ENCODE peak calls at places on chromosomes 16 and 17, in four cellular contexts. One of them, this sample, is unnamed.

GRCh38 chr17:71163121-71163812 is 957.6 kb upstream of the SOX9 start:
- DNase-seq in K562: no peak
- DNase-seq in IMR-90: peak; percentile 41
- DNase-seq in keratinocyte: no peak
- DNase-seq in this sample: no peak

GRCh38 chr16:86578056-86578455 is 293 bp upstream of the FOXL1 start:
- DNase-seq in K562: no peak
- DNase-seq in keratinocyte: no peak
- DNase-seq in IMR-90: peak; percentile 99
- DNase-seq in this sample: peak; percentile 43

GRCh38 chr17:4940625-4941021 is 555 bp downstream of the RNF167 start:
- DNase-seq in IMR-90: no peak
- DNase-seq in keratinocyte: no peak
- DNase-seq in K562: no peak
- DNase-seq in this sample: no peak

GRCh38 chr16:56116577-56116964 is 74.7 kb upstream of the GNAO1 start:
- DNase-seq in keratinocyte: no peak
- DNase-seq in IMR-90: no peak
- DNase-seq in K562: no peak
- DNase-seq in this sample: no peak

GRCh38 chr17:27430882-27431491 is 25.3 kb upstream of the KSR1 start:
- DNase-seq in IMR-90: peak; percentile 51
- DNase-seq in K562: peak; percentile 29
- DNase-seq in keratinocyte: no peak
- DNase-seq in this sample: peak; percentile 74

GRCh38 chr17:27756467-27757371 is 43.6 kb downstream of the NOS2 start:
- DNase-seq in K562: peak; percentile 47
- DNase-seq in keratinocyte: no peak
- DNase-seq in IMR-90: peak; percentile 30
- DNase-seq in this sample: peak; percentile 52

GRCh38 chr17:73278465-73279453 is 17.1 kb upstream of the CPSF4L start:
- DNase-seq in keratinocyte: no peak
- DNase-seq in IMR-90: no peak
- DNase-seq in K562: no peak
- DNase-seq in this sample: peak; percentile 60

GRCh38 chr16:30896890-30897730 is 696 bp downstream of the CTF1 start:
- DNase-seq in keratinocyte: peak; percentile 48
- DNase-seq in K562: peak; percentile 78
- DNase-seq in IMR-90: peak; percentile 87
- DNase-seq in this sample: peak; percentile 86

GRCh38 chr16:70651524-70651923 is 5.2 kb downstream of the IL34 start:
- DNase-seq in keratinocyte: no peak
- DNase-seq in IMR-90: peak; percentile 38
- DNase-seq in K562: no peak
- DNase-seq in this sample: no peak

GRCh38 chr17:2174471-2175293 is 119.8 kb downstream of the HIC1 start:
- DNase-seq in K562: no peak
- DNase-seq in keratinocyte: no peak
- DNase-seq in IMR-90: peak; percentile 99
- DNase-seq in this sample: peak; percentile 98

GRCh38 chr17:82217530-82218204 is 5.0 kb upstream of the CCDC57 start:
- DNase-seq in keratinocyte: no peak
- DNase-seq in K562: peak; percentile 76
- DNase-seq in IMR-90: peak; percentile 90
- DNase-seq in this sample: peak; percentile 79

GRCh38 chr16:85881436-85881835 is 17.5 kb upstream of the IRF8 start:
- DNase-seq in K562: no peak
- DNase-seq in IMR-90: no peak
- DNase-seq in keratinocyte: no peak
- DNase-seq in this sample: no peak

GRCh38 chr17:14052886-14053615 is 16.3 kb upstream of the COX10 start:
- DNase-seq in IMR-90: no peak
- DNase-seq in K562: no peak
- DNase-seq in keratinocyte: no peak
- DNase-seq in this sample: no peak

GRCh38 chr17:81000089-81000630 is 8.5 kb downstream of the CHMP6 start:
- DNase-seq in keratinocyte: no peak
- DNase-seq in K562: no peak
- DNase-seq in IMR-90: no peak
- DNase-seq in this sample: no peak

GRCh38 chr17:50976951-50977472 is 110.9 kb upstream of the TOB1 start:
- DNase-seq in IMR-90: no peak
- DNase-seq in K562: no peak
- DNase-seq in keratinocyte: no peak
- DNase-seq in this sample: peak; percentile 46

GRCh38 chr16:77376358-77376757 is 58.5 kb downstream of the ADAMTS18 start:
- DNase-seq in keratinocyte: no peak
- DNase-seq in K562: no peak
- DNase-seq in IMR-90: no peak
- DNase-seq in this sample: no peak

GRCh38 chr17:33012522-33013033 is 20.9 kb downstream of the SPACA3 start:
- DNase-seq in IMR-90: peak; percentile 98
- DNase-seq in K562: peak; percentile 39
- DNase-seq in keratinocyte: peak; percentile 46
- DNase-seq in this sample: no peak

GRCh38 chr17:15493031-15493750 is 25.8 kb upstream of the CDRT4 start:
- DNase-seq in keratinocyte: no peak
- DNase-seq in IMR-90: no peak
- DNase-seq in K562: no peak
- DNase-seq in this sample: no peak

GRCh38 chr17:8312726-8313600 is 2.9 kb downstream of the ARHGEF15 start:
- DNase-seq in K562: no peak
- DNase-seq in keratinocyte: no peak
- DNase-seq in IMR-90: no peak
- DNase-seq in this sample: no peak

GRCh38 chr16:81376880-81377279 is 62.1 kb downstream of the GAN start:
- DNase-seq in IMR-90: no peak
- DNase-seq in K562: no peak
- DNase-seq in keratinocyte: peak; percentile 81
- DNase-seq in this sample: peak; percentile 67

GRCh38 chr16:10965440-10966039 is 21.2 kb downstream of the CLEC16A start:
- DNase-seq in IMR-90: no peak
- DNase-seq in K562: no peak
- DNase-seq in keratinocyte: no peak
- DNase-seq in this sample: no peak

GRCh38 chr16:55597928-55598327 is 31.4 kb downstream of the CAPNS2 start:
- DNase-seq in keratinocyte: no peak
- DNase-seq in IMR-90: no peak
- DNase-seq in K562: no peak
- DNase-seq in this sample: no peak

GRCh38 chr17:61386251-61386650 is 13.4 kb upstream of the TBX2 start:
- DNase-seq in IMR-90: no peak
- DNase-seq in K562: no peak
- DNase-seq in keratinocyte: no peak
- DNase-seq in this sample: no peak

GRCh38 chr17:70184770-70185169 is 15.4 kb downstream of the KCNJ2 start:
- DNase-seq in K562: no peak
- DNase-seq in IMR-90: peak; percentile 80
- DNase-seq in keratinocyte: no peak
- DNase-seq in this sample: peak; percentile 75

GRCh38 chr17:81811705-81812570 is 8.0 kb downstream of the GCGR start:
- DNase-seq in K562: no peak
- DNase-seq in IMR-90: no peak
- DNase-seq in keratinocyte: no peak
- DNase-seq in this sample: no peak

GRCh38 chr17:57566724-57567123 is 178.4 kb downstream of the CCDC182 start:
- DNase-seq in IMR-90: no peak
- DNase-seq in K562: no peak
- DNase-seq in keratinocyte: no peak
- DNase-seq in this sample: no peak

GRCh38 chr17:44902135-44902760 is 3.0 kb upstream of the EFTUD2 start:
- DNase-seq in keratinocyte: no peak
- DNase-seq in K562: no peak
- DNase-seq in IMR-90: no peak
- DNase-seq in this sample: no peak

GRCh38 chr17:44899074-44899782 is at the start of gene EFTUD2:
- DNase-seq in K562: peak; percentile 92
- DNase-seq in keratinocyte: peak; percentile 53
- DNase-seq in IMR-90: peak; percentile 84
- DNase-seq in this sample: peak; percentile 93

GRCh38 chr17:44901323-44901965 is 2.2 kb upstream of the EFTUD2 start:
- DNase-seq in K562: no peak
- DNase-seq in keratinocyte: no peak
- DNase-seq in IMR-90: peak; percentile 79
- DNase-seq in this sample: peak; percentile 88

GRCh38 chr17:44900894-44901293 is 1.6 kb upstream of the EFTUD2 start:
- DNase-seq in K562: no peak
- DNase-seq in keratinocyte: no peak
- DNase-seq in IMR-90: peak; percentile 83
- DNase-seq in this sample: peak; percentile 93

GRCh38 chr17:44898768-44899073 is 524 bp downstream of the EFTUD2 start:
- DNase-seq in K562: no peak
- DNase-seq in keratinocyte: no peak
- DNase-seq in IMR-90: no peak
- DNase-seq in this sample: no peak
- H3K27ac ChIP-seq in K562: peak overlapping the region; percentile 99
- H3K27ac ChIP-seq in keratinocyte: peak overlapping the region; percentile 99
- H3K27ac ChIP-seq in IMR-90: peak overlapping the region; percentile 89
- H3K27ac ChIP-seq in this sample: peak overlapping the region; percentile 96

DNA sequence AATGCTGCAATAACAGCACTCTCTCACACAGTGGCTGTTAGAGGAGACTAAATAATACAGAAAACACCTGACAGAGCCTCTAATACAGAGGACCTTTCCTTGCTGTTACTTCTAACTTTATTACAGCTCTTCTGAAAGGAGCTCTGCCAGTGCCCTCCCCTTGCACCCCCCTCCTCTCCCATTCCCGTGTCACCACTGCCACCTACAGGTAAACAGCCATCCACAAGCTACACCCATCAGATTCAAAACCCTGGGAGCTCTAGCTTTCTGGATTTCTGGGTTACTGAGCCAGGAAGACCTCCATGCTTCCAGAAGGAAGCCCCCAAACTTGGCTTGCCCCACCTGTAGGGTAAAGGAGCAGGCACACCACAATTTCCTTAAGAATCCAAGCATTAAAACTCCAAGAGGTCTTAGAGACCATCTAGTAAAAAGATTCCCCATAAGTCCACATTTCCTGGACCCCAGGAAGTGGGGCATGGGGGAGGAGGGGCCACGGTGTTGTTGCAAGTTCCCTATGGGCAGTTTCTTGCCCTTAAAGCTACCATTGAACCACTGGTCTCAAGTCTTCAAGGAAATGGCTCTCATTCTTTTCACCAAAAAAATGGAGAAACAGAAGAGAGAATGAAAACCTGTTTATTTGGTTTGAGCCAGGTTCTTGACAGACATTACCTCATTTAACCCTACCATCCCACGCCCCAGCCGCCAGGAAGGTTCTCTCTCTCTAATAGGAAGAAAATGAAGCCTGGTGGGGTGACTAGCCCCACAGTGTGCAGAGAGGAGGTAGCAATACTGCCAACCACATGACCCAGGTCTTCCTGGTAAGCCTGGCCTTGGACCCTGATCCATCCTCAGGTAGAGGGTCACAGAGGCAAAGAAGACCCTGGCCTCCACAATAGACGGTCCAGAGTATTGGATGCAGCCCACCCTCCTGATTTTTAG is 52.8 kb downstream of the TOM1L2 start:
- DNase-seq in keratinocyte: no peak
- DNase-seq in K562: peak; percentile 63
- DNase-seq in IMR-90: peak; percentile 72
- DNase-seq in this sample: peak; percentile 78
- H3K9me1 ChIP-seq in keratinocyte: no peaks in the 10 kb centered on the region
- H3K9me1 ChIP-seq in K562: no peaks in the 10 kb centered on the region
- H3K9me1 ChIP-seq in IMR-90: peaks cover 22% of the 10 kb centered on the region
- H3K9me1 ChIP-seq in this sample: no peaks in the 10 kb centered on the region

GRCh38 chr17:38967290-38967738 is at the start of gene FBXO47:
- DNase-seq in IMR-90: peak; percentile 38
- DNase-seq in keratinocyte: peak; percentile 28
- DNase-seq in K562: peak; percentile 15
- DNase-seq in this sample: peak; percentile 93
- H3K27ac ChIP-seq in IMR-90: no peak within 1 kb of the TSS
- H3K27ac ChIP-seq in keratinocyte: no peak within 1 kb of the TSS
- H3K27ac ChIP-seq in K562: no peak within 1 kb of the TSS
- H3K27ac ChIP-seq in this sample: no peak within 1 kb of the TSS

DNA sequence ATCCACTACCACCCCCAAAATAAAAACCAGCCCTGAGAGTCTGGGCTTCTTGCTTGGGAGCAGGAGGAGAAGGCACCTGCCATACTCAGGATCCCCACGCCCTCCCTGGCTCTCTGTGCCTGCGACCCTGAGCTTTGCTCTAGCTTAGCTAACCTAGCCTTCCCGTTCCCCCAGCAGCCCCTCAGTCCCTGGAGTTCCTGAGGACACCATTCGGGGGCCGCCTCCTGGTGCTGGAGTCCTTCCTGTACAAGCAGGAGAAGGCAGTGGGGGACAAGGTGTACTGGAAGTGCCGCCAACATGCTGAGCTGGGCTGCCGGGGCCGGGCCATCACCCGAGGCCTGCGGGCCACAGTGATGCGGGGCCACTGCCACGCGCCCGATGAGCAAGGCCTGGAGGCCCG is 18.5 kb downstream of the FLYWCH1 start:
- DNase-seq in IMR-90: no peak
- DNase-seq in keratinocyte: no peak
- DNase-seq in K562: no peak
- DNase-seq in this sample: no peak
- H3K9me1 ChIP-seq in IMR-90: no peaks in the 10 kb centered on the region
- H3K9me1 ChIP-seq in keratinocyte: no peaks in the 10 kb centered on the region
- H3K9me1 ChIP-seq in K562: no peaks in the 10 kb centered on the region
- H3K9me1 ChIP-seq in this sample: no peaks in the 10 kb centered on the region

GRCh38 chr16:88466175-88466862 is 13.2 kb downstream of the ZFPM1 start:
- DNase-seq in IMR-90: no peak
- DNase-seq in keratinocyte: no peak
- DNase-seq in K562: no peak
- DNase-seq in this sample: no peak
- H3K27ac ChIP-seq in IMR-90: no peak overlapping the region
- H3K27ac ChIP-seq in keratinocyte: no peak overlapping the region
- H3K27ac ChIP-seq in K562: peak overlapping the region; percentile 25
- H3K27ac ChIP-seq in this sample: no peak overlapping the region

GRCh38 chr17:52827526-52827925 is 669.0 kb upstream of the CA10 start:
- DNase-seq in keratinocyte: no peak
- DNase-seq in K562: no peak
- DNase-seq in IMR-90: no peak
- DNase-seq in this sample: no peak
- H3K9me1 ChIP-seq in keratinocyte: no peaks in the 10 kb centered on the region
- H3K9me1 ChIP-seq in K562: no peaks in the 10 kb centered on the region
- H3K9me1 ChIP-seq in IMR-90: no peaks in the 10 kb centered on the region
- H3K9me1 ChIP-seq in this sample: no peaks in the 10 kb centered on the region

DNA sequence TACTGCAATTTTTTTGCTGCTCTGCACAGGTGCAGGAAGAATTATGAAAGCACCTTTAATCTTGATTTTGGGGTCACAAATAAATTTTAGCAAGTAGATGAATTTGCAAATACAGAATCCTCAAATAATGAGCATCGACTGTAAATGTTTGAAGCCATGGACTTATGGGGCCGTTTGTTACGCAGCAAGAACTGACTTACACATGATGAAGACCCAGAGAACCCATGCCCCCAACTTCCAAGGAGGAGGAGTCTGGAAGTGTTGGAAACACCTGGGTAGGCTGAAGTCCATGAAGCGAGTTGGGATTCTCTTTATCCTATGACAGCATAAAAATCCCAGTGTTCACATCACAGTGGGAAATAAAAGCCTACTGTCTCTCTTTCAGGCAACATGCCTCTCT is 176.6 kb downstream of the RBFOX3 start:
- DNase-seq in IMR-90: no peak
- DNase-seq in keratinocyte: no peak
- DNase-seq in K562: no peak
- DNase-seq in this sample: no peak
- H3K27ac ChIP-seq in IMR-90: no peak overlapping the region
- H3K27ac ChIP-seq in keratinocyte: no peak overlapping the region
- H3K27ac ChIP-seq in K562: no peak overlapping the region
- H3K27ac ChIP-seq in this sample: no peak overlapping the region

GRCh38 chr16:82636958-82637357 is 10.2 kb downstream of the CDH13 start:
- DNase-seq in K562: no peak
- DNase-seq in keratinocyte: no peak
- DNase-seq in IMR-90: no peak
- DNase-seq in this sample: no peak
- H3K9me1 ChIP-seq in K562: no peaks in the 10 kb centered on the region
- H3K9me1 ChIP-seq in keratinocyte: no peaks in the 10 kb centered on the region
- H3K9me1 ChIP-seq in IMR-90: peaks cover 44% of the 10 kb centered on the region
- H3K9me1 ChIP-seq in this sample: no peaks in the 10 kb centered on the region